ENCODE peak calls at places on chromosomes 11 and 22, in ten cellular contexts. One of them, this sample, is unnamed.

GRCh38 chr11:94730153-94730552 is 38.0 kb upstream of the AMOTL1 start:
- DNase-seq in cardiac muscle cell: no peak
- DNase-seq in left lung: no peak
- DNase-seq in tibial artery: no peak
- DNase-seq in naive thymus-derived CD4-positive, alpha-beta T cell: no peak
- DNase-seq in MM.1S: no peak
- DNase-seq in heart right ventricle: no peak
- DNase-seq in Panc1: no peak
- DNase-seq in ovary: no peak
- DNase-seq in psoas muscle: no peak
- DNase-seq in this sample: no peak

GRCh38 chr11:42179211-42179610 is 719.8 kb upstream of the LRRC4C start:
- DNase-seq in left lung: no peak
- DNase-seq in tibial artery: no peak
- DNase-seq in naive thymus-derived CD4-positive, alpha-beta T cell: no peak
- DNase-seq in ovary: no peak
- DNase-seq in heart right ventricle: no peak
- DNase-seq in cardiac muscle cell: no peak
- DNase-seq in psoas muscle: no peak
- DNase-seq in Panc1: no peak
- DNase-seq in MM.1S: no peak
- DNase-seq in this sample: no peak

GRCh38 chr11:20253796-20254195 is 93.5 kb upstream of the DBX1 start:
- DNase-seq in MM.1S: peak; percentile 83
- DNase-seq in naive thymus-derived CD4-positive, alpha-beta T cell: no peak
- DNase-seq in cardiac muscle cell: no peak
- DNase-seq in heart right ventricle: no peak
- DNase-seq in psoas muscle: no peak
- DNase-seq in ovary: no peak
- DNase-seq in tibial artery: no peak
- DNase-seq in left lung: no peak
- DNase-seq in Panc1: no peak
- DNase-seq in this sample: no peak

GRCh38 chr11:110935018-110935640 is 222.9 kb upstream of the ARHGAP20 start:
- DNase-seq in MM.1S: no peak
- DNase-seq in cardiac muscle cell: no peak
- DNase-seq in heart right ventricle: no peak
- DNase-seq in psoas muscle: no peak
- DNase-seq in Panc1: no peak
- DNase-seq in ovary: no peak
- DNase-seq in naive thymus-derived CD4-positive, alpha-beta T cell: no peak
- DNase-seq in left lung: no peak
- DNase-seq in tibial artery: no peak
- DNase-seq in this sample: no peak

GRCh38 chr22:46115755-46116490 is 34.4 kb upstream of the PPARA start:
- DNase-seq in cardiac muscle cell: no peak
- DNase-seq in tibial artery: no peak
- DNase-seq in MM.1S: no peak
- DNase-seq in ovary: no peak
- DNase-seq in left lung: no peak
- DNase-seq in psoas muscle: no peak
- DNase-seq in Panc1: no peak
- DNase-seq in heart right ventricle: no peak
- DNase-seq in naive thymus-derived CD4-positive, alpha-beta T cell: no peak
- DNase-seq in this sample: peak; percentile 73

GRCh38 chr11:132864811-132865576 is 667.3 kb downstream of the OPCML start:
- DNase-seq in tibial artery: no peak
- DNase-seq in ovary: no peak
- DNase-seq in MM.1S: no peak
- DNase-seq in psoas muscle: no peak
- DNase-seq in cardiac muscle cell: no peak
- DNase-seq in heart right ventricle: no peak
- DNase-seq in Panc1: no peak
- DNase-seq in naive thymus-derived CD4-positive, alpha-beta T cell: no peak
- DNase-seq in left lung: no peak
- DNase-seq in this sample: no peak

GRCh38 chr11:5364214-5364613 is 12.9 kb downstream of the OR51B6 start:
- DNase-seq in psoas muscle: no peak
- DNase-seq in left lung: no peak
- DNase-seq in ovary: no peak
- DNase-seq in tibial artery: no peak
- DNase-seq in heart right ventricle: no peak
- DNase-seq in naive thymus-derived CD4-positive, alpha-beta T cell: no peak
- DNase-seq in cardiac muscle cell: peak; percentile 49
- DNase-seq in MM.1S: no peak
- DNase-seq in Panc1: no peak
- DNase-seq in this sample: no peak

GRCh38 chr11:114163830-114164401 is 104.4 kb downstream of the ZBTB16 start:
- DNase-seq in heart right ventricle: no peak
- DNase-seq in cardiac muscle cell: peak; percentile 70
- DNase-seq in ovary: peak; percentile 52
- DNase-seq in psoas muscle: no peak
- DNase-seq in naive thymus-derived CD4-positive, alpha-beta T cell: no peak
- DNase-seq in MM.1S: no peak
- DNase-seq in Panc1: no peak
- DNase-seq in tibial artery: peak; percentile 82
- DNase-seq in left lung: no peak
- DNase-seq in this sample: no peak

GRCh38 chr22:20904008-20904979 is 12.9 kb upstream of the CRKL start:
- DNase-seq in cardiac muscle cell: peak; percentile 97
- DNase-seq in tibial artery: peak; percentile 62
- DNase-seq in MM.1S: no peak
- DNase-seq in ovary: no peak
- DNase-seq in psoas muscle: no peak
- DNase-seq in left lung: no peak
- DNase-seq in heart right ventricle: no peak
- DNase-seq in naive thymus-derived CD4-positive, alpha-beta T cell: no peak
- DNase-seq in Panc1: peak; percentile 83
- DNase-seq in this sample: no peak

GRCh38 chr22:37158963-37159290 is 9.2 kb upstream of the IL2RB start:
- DNase-seq in Panc1: no peak
- DNase-seq in heart right ventricle: no peak
- DNase-seq in left lung: no peak
- DNase-seq in MM.1S: no peak
- DNase-seq in cardiac muscle cell: no peak
- DNase-seq in ovary: no peak
- DNase-seq in naive thymus-derived CD4-positive, alpha-beta T cell: no peak
- DNase-seq in tibial artery: no peak
- DNase-seq in psoas muscle: no peak
- DNase-seq in this sample: no peak

GRCh38 chr11:43408277-43408676 is 49.6 kb downstream of the TTC17 start:
- DNase-seq in MM.1S: no peak
- DNase-seq in cardiac muscle cell: no peak
- DNase-seq in tibial artery: no peak
- DNase-seq in heart right ventricle: no peak
- DNase-seq in psoas muscle: no peak
- DNase-seq in left lung: no peak
- DNase-seq in ovary: no peak
- DNase-seq in naive thymus-derived CD4-positive, alpha-beta T cell: no peak
- DNase-seq in Panc1: no peak
- DNase-seq in this sample: no peak

GRCh38 chr11:128365044-128365443 is 222.3 kb downstream of the ETS1 start:
- DNase-seq in Panc1: no peak
- DNase-seq in tibial artery: no peak
- DNase-seq in left lung: no peak
- DNase-seq in heart right ventricle: no peak
- DNase-seq in psoas muscle: no peak
- DNase-seq in ovary: no peak
- DNase-seq in cardiac muscle cell: peak; percentile 84
- DNase-seq in MM.1S: peak; percentile 29
- DNase-seq in naive thymus-derived CD4-positive, alpha-beta T cell: no peak
- DNase-seq in this sample: no peak

GRCh38 chr11:83011333-83012167 is 60.1 kb downstream of the RAB30 start:
- DNase-seq in cardiac muscle cell: no peak
- DNase-seq in Panc1: no peak
- DNase-seq in naive thymus-derived CD4-positive, alpha-beta T cell: no peak
- DNase-seq in left lung: no peak
- DNase-seq in MM.1S: no peak
- DNase-seq in ovary: no peak
- DNase-seq in psoas muscle: no peak
- DNase-seq in heart right ventricle: no peak
- DNase-seq in tibial artery: no peak
- DNase-seq in this sample: peak; percentile 30

GRCh38 chr11:2990617-2991476 is 1.3 kb downstream of the NAP1L4 start:
- DNase-seq in MM.1S: peak; percentile 38
- DNase-seq in cardiac muscle cell: no peak
- DNase-seq in Panc1: no peak
- DNase-seq in ovary: no peak
- DNase-seq in tibial artery: no peak
- DNase-seq in psoas muscle: no peak
- DNase-seq in naive thymus-derived CD4-positive, alpha-beta T cell: no peak
- DNase-seq in heart right ventricle: no peak
- DNase-seq in left lung: no peak
- DNase-seq in this sample: no peak

GRCh38 chr22:42080287-42080686 is 787 bp downstream of the SMDT1 start:
- DNase-seq in MM.1S: peak; percentile 16
- DNase-seq in left lung: no peak
- DNase-seq in Panc1: no peak
- DNase-seq in tibial artery: no peak
- DNase-seq in heart right ventricle: no peak
- DNase-seq in psoas muscle: no peak
- DNase-seq in cardiac muscle cell: peak; percentile 58
- DNase-seq in naive thymus-derived CD4-positive, alpha-beta T cell: no peak
- DNase-seq in ovary: peak; percentile 34
- DNase-seq in this sample: peak; percentile 47

GRCh38 chr22:49300951-49301397 is 526.7 kb downstream of the BRD1 start:
- DNase-seq in cardiac muscle cell: no peak
- DNase-seq in heart right ventricle: no peak
- DNase-seq in psoas muscle: no peak
- DNase-seq in tibial artery: peak; percentile 9
- DNase-seq in ovary: no peak
- DNase-seq in left lung: peak; percentile 8
- DNase-seq in naive thymus-derived CD4-positive, alpha-beta T cell: no peak
- DNase-seq in MM.1S: no peak
- DNase-seq in Panc1: no peak
- DNase-seq in this sample: no peak
- H3K4me3 ChIP-seq in cardiac muscle cell: no peak overlapping the region
- H3K4me3 ChIP-seq in heart right ventricle: no peak overlapping the region
- H3K4me3 ChIP-seq in psoas muscle: no peak overlapping the region
- H3K4me3 ChIP-seq in tibial artery: no peak overlapping the region
- H3K4me3 ChIP-seq in ovary: no peak overlapping the region
- H3K4me3 ChIP-seq in left lung: no peak overlapping the region
- H3K4me3 ChIP-seq in naive thymus-derived CD4-positive, alpha-beta T cell: no peak overlapping the region
- H3K4me3 ChIP-seq in MM.1S: no peak overlapping the region
- H3K4me3 ChIP-seq in Panc1: no peak overlapping the region
- H3K4me3 ChIP-seq in this sample: no peak overlapping the region

GRCh38 chr22:30386608-30386959 is 627 bp downstream of the RNF215 start:
- DNase-seq in heart right ventricle: peak; percentile 9
- DNase-seq in tibial artery: no peak
- DNase-seq in cardiac muscle cell: no peak
- DNase-seq in psoas muscle: no peak
- DNase-seq in ovary: peak; percentile 38
- DNase-seq in left lung: no peak
- DNase-seq in MM.1S: no peak
- DNase-seq in naive thymus-derived CD4-positive, alpha-beta T cell: no peak
- DNase-seq in Panc1: no peak
- DNase-seq in this sample: no peak

GRCh38 chr22:30385913-30386312 is 1.3 kb downstream of the RNF215 start:
- DNase-seq in left lung: no peak
- DNase-seq in psoas muscle: no peak
- DNase-seq in Panc1: no peak
- DNase-seq in ovary: no peak
- DNase-seq in MM.1S: no peak
- DNase-seq in heart right ventricle: no peak
- DNase-seq in cardiac muscle cell: no peak
- DNase-seq in tibial artery: no peak
- DNase-seq in naive thymus-derived CD4-positive, alpha-beta T cell: no peak
- DNase-seq in this sample: no peak

GRCh38 chr22:30390974-30391691 is 3.9 kb upstream of the RNF215 start:
- DNase-seq in MM.1S: peak; percentile 81
- DNase-seq in left lung: peak; percentile 71
- DNase-seq in cardiac muscle cell: peak; percentile 73
- DNase-seq in Panc1: peak; percentile 41
- DNase-seq in tibial artery: peak; percentile 44
- DNase-seq in heart right ventricle: peak; percentile 15
- DNase-seq in naive thymus-derived CD4-positive, alpha-beta T cell: peak; percentile 60
- DNase-seq in ovary: peak; percentile 50
- DNase-seq in psoas muscle: peak; percentile 58
- DNase-seq in this sample: peak; percentile 82

GRCh38 chr22:30383061-30383460 is 4.2 kb downstream of the RNF215 start:
- DNase-seq in naive thymus-derived CD4-positive, alpha-beta T cell: no peak
- DNase-seq in MM.1S: no peak
- DNase-seq in Panc1: no peak
- DNase-seq in tibial artery: no peak
- DNase-seq in ovary: no peak
- DNase-seq in psoas muscle: no peak
- DNase-seq in heart right ventricle: no peak
- DNase-seq in left lung: no peak
- DNase-seq in cardiac muscle cell: no peak
- DNase-seq in this sample: no peak

GRCh38 chr22:30386960-30387848 is at the start of gene RNF215:
- DNase-seq in left lung: peak; percentile 83
- DNase-seq in psoas muscle: peak; percentile 85
- DNase-seq in naive thymus-derived CD4-positive, alpha-beta T cell: peak; percentile 89
- DNase-seq in Panc1: no peak
- DNase-seq in ovary: peak; percentile 80
- DNase-seq in heart right ventricle: peak; percentile 78
- DNase-seq in MM.1S: peak; percentile 83
- DNase-seq in cardiac muscle cell: peak; percentile 85
- DNase-seq in tibial artery: peak; percentile 65
- DNase-seq in this sample: peak; percentile 88
- H3K4me1 ChIP-seq in left lung: peaks cover 16% of the 10 kb centered on the region
- H3K4me1 ChIP-seq in psoas muscle: peaks cover 8% of the 10 kb centered on the region
- H3K4me1 ChIP-seq in naive thymus-derived CD4-positive, alpha-beta T cell: peaks cover 10% of the 10 kb centered on the region
- H3K4me1 ChIP-seq in Panc1: peaks cover 6% of the 10 kb centered on the region
- H3K4me1 ChIP-seq in ovary: peaks cover 4% of the 10 kb centered on the region
- H3K4me1 ChIP-seq in heart right ventricle: peaks cover 5% of the 10 kb centered on the region
- H3K4me1 ChIP-seq in MM.1S: peaks cover 12% of the 10 kb centered on the region
- H3K4me1 ChIP-seq in cardiac muscle cell: peaks cover 4% of the 10 kb centered on the region
- H3K4me1 ChIP-seq in tibial artery: peaks cover 15% of the 10 kb centered on the region
- H3K4me1 ChIP-seq in this sample: peaks cover 6% of the 10 kb centered on the region

DNA sequence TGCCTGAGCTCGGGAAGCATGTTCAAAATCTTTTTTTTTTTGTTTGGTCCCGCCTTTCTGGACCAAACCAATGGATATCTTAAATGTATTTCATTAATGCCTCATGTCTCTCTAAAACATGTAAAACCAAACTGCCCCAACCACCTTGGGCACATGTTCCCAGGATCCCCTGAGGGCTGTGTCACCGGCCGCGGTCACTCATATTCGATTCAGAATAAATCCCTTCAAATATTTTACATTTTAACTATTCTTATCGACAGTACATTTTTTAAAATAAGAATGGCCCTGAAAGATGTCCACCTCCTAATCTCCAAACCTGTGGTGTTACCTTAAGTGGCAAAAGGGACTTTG is 2.1 kb downstream of the RNH1 start:
- DNase-seq in ovary: no peak
- DNase-seq in Panc1: no peak
- DNase-seq in heart right ventricle: no peak
- DNase-seq in tibial artery: no peak
- DNase-seq in psoas muscle: no peak
- DNase-seq in naive thymus-derived CD4-positive, alpha-beta T cell: no peak
- DNase-seq in cardiac muscle cell: no peak
- DNase-seq in MM.1S: no peak
- DNase-seq in left lung: no peak
- DNase-seq in this sample: no peak
- H3K4me3 ChIP-seq in ovary: peak overlapping the region; percentile 25
- H3K4me3 ChIP-seq in Panc1: peak overlapping the region; percentile 94
- H3K4me3 ChIP-seq in heart right ventricle: peak overlapping the region; percentile 68
- H3K4me3 ChIP-seq in tibial artery: peak overlapping the region; percentile 72
- H3K4me3 ChIP-seq in psoas muscle: peak overlapping the region; percentile 92
- H3K4me3 ChIP-seq in naive thymus-derived CD4-positive, alpha-beta T cell: no peak overlapping the region
- H3K4me3 ChIP-seq in cardiac muscle cell: no peak overlapping the region
- H3K4me3 ChIP-seq in MM.1S: no peak overlapping the region
- H3K4me3 ChIP-seq in left lung: peak overlapping the region; percentile 86
- H3K4me3 ChIP-seq in this sample: no peak overlapping the region

GRCh38 chr11:57237204-57237681 is at the start of gene APLNR:
- DNase-seq in left lung: no peak
- DNase-seq in heart right ventricle: no peak
- DNase-seq in naive thymus-derived CD4-positive, alpha-beta T cell: no peak
- DNase-seq in ovary: no peak
- DNase-seq in tibial artery: no peak
- DNase-seq in psoas muscle: no peak
- DNase-seq in Panc1: no peak
- DNase-seq in cardiac muscle cell: peak; percentile 35
- DNase-seq in MM.1S: no peak
- DNase-seq in this sample: no peak
- H3K4me1 ChIP-seq in left lung: no peaks in the 10 kb centered on the region
- H3K4me1 ChIP-seq in heart right ventricle: peaks cover 7% of the 10 kb centered on the region
- H3K4me1 ChIP-seq in naive thymus-derived CD4-positive, alpha-beta T cell: no peaks in the 10 kb centered on the region
- H3K4me1 ChIP-seq in ovary: peaks cover under 1% of the 10 kb centered on the region
- H3K4me1 ChIP-seq in tibial artery: no peaks in the 10 kb centered on the region
- H3K4me1 ChIP-seq in psoas muscle: no peaks in the 10 kb centered on the region
- H3K4me1 ChIP-seq in Panc1: no peaks in the 10 kb centered on the region
- H3K4me1 ChIP-seq in cardiac muscle cell: peaks cover 61% of the 10 kb centered on the region
- H3K4me1 ChIP-seq in MM.1S: no peaks in the 10 kb centered on the region
- H3K4me1 ChIP-seq in this sample: no peaks in the 10 kb centered on the region